ENCODE peak calls at places on chromosomes 11 and 22, in seven cellular contexts. K, U, L, I, Y, X and Z are unnamed samples.
A peak's percentile ranks its signal among the peaks of the same experiment; 100 is the strongest.

GRCh38 chr22:38290347-38290746 is 17.5 kb upstream of the TMEM184B start:
- DNase-seq in K (no peak), U (no peak), I (no peak), Y (peak; percentile 71), X (no peak), L (no peak), Z (no peak)

GRCh38 chr11:2102132-2102882 is 36.9 kb downstream of the IGF2 start:
- DNase-seq in I (no peak), K (no peak), L (no peak), Y (no peak), U (no peak), X (no peak), Z (no peak)

GRCh38 chr11:133403900-133404299 is 128.4 kb downstream of the OPCML start:
- DNase-seq in L (no peak), U (no peak), K (no peak), Y (peak; percentile 60), I (no peak), X (no peak), Z (no peak)

GRCh38 chr11:14148653-14149273 is 186.2 kb downstream of the SPON1 start:
- DNase-seq in Y (peak; percentile 55), U (no peak), L (peak; percentile 44), K (no peak), X (no peak), I (no peak), Z (no peak)

GRCh38 chr11:20112291-20113146 is 47.8 kb downstream of the DBX1 start:
- DNase-seq in I (no peak), L (peak; percentile 97), Y (no peak), U (peak; percentile 83), X (peak; percentile 61), K (no peak), Z (no peak)

GRCh38 chr11:2864890-2865289 is 20.7 kb downstream of the CDKN1C start:
- DNase-seq in U (no peak), K (no peak), X (no peak), I (no peak), L (no peak), Y (no peak), Z (no peak)

GRCh38 chr11:32426819-32427615 is 8.3 kb downstream of the WT1 start:
- DNase-seq in K (no peak), I (no peak), L (no peak), Y (no peak), X (no peak), U (no peak), Z (no peak)

GRCh38 chr11:45079075-45079444 is 67.4 kb upstream of the PRDM11 start:
- DNase-seq in L (no peak), K (no peak), X (peak; percentile 7), I (no peak), Y (peak; percentile 11), U (no peak), Z (no peak)

GRCh38 chr11:65204646-65205601 is 23.2 kb downstream of the CAPN1 start:
- DNase-seq in I (peak; percentile 55), L (peak; percentile 13), K (no peak), X (peak; percentile 86), Y (peak; percentile 65), U (no peak), Z (no peak)

GRCh38 chr11:20723366-20723765 is 54.0 kb downstream of the NELL1 start:
- DNase-seq in K (no peak), X (no peak), U (no peak), I (no peak), Y (no peak), L (no peak), Z (no peak)

GRCh38 chr11:23995891-23996290 is 501.0 kb upstream of the LUZP2 start:
- DNase-seq in Y (no peak), I (no peak), K (no peak), U (no peak), L (peak; percentile 96), X (no peak), Z (no peak)

GRCh38 chr11:72287293-72287692 is 43.3 kb upstream of the PHOX2A start:
- DNase-seq in K (no peak), X (no peak), I (no peak), U (no peak), Y (no peak), L (no peak), Z (no peak)

GRCh38 chr11:38648597-38648996 is 2050.6 kb upstream of the RAG2 start:
- DNase-seq in K (no peak), L (no peak), I (no peak), Y (no peak), X (no peak), U (no peak), Z (no peak)

GRCh38 chr11:110355011-110355744 is 58.8 kb upstream of the RDX start:
- DNase-seq in I (no peak), K (no peak), X (no peak), L (no peak), U (no peak), Y (peak; percentile 61), Z (no peak)

GRCh38 chr11:1747753-1748466 is 2.5 kb downstream of the IFITM10 start:
- DNase-seq in I (no peak), U (no peak), Y (peak; percentile 44), K (no peak), L (no peak), X (peak; percentile 27), Z (no peak)

GRCh38 chr11:67468056-67468455 is 995 bp downstream of the TMEM134 start:
- DNase-seq in K (no peak), X (no peak), L (no peak), U (peak; percentile 94), I (no peak), Y (peak; percentile 46), Z (no peak)

GRCh38 chr11:17353228-17354021 is 1.8 kb downstream of the NCR3LG1 start:
- DNase-seq in Y (peak; percentile 88), X (peak; percentile 37), I (peak; percentile 42), L (peak; percentile 76), K (peak; percentile 58), U (peak; percentile 74), Z (no peak)

GRCh38 chr11:119316017-119316728 is 757 bp downstream of the MCAM start:
- DNase-seq in Y (peak; percentile 80), I (no peak), K (no peak), X (peak; percentile 76), U (peak; percentile 55), L (no peak), Z (no peak)

GRCh38 chr11:86047275-86047991 is 21.5 kb downstream of the PICALM start:
- DNase-seq in K (no peak), I (no peak), X (no peak), U (no peak), Y (no peak), L (peak; percentile 54), Z (no peak)

GRCh38 chr11:33893711-33894401 is 2.0 kb upstream of the LMO2 start:
- DNase-seq in I (peak; percentile 58), L (no peak), X (peak; percentile 39), Y (no peak), U (peak; percentile 44), K (peak; percentile 60), Z (no peak)